ENCODE peak calls at places on chromosomes 16 and 17, in seven cellular contexts. H, C, I, J, U, T and W are unnamed samples.

GRCh38 chr17:62933986-62934385 is 32.0 kb upstream of the TANC2 start:
- DNase-seq in J (no peak), U (no peak), T (no peak), I (peak; percentile 71), H (no peak), C (no peak), W (no peak)

GRCh38 chr17:1177099-1177996 is 2.4 kb downstream of the ABR start:
- DNase-seq in U (no peak), H (no peak), C (no peak), J (no peak), T (peak; percentile 43), I (peak; percentile 60), W (peak; percentile 76)

GRCh38 chr16:89829630-89830437 is 1.6 kb downstream of the SPIRE2 start:
- DNase-seq in J (no peak), I (no peak), U (no peak), C (no peak), H (peak; percentile 40), T (no peak), W (no peak)

GRCh38 chr16:71327720-71328119 is 30.8 kb upstream of the CALB2 start:
- DNase-seq in U (no peak), C (no peak), I (no peak), T (no peak), H (no peak), J (no peak), W (no peak)

GRCh38 chr17:79171152-79171551 is 96.5 kb downstream of the ENGASE start:
- DNase-seq in J (no peak), I (no peak), C (no peak), T (no peak), U (no peak), H (no peak), W (no peak)

GRCh38 chr17:43134774-43135453 is 9.8 kb upstream of the BRCA1 start:
- DNase-seq in I (no peak), J (no peak), H (no peak), T (no peak), U (no peak), C (no peak), W (no peak)

GRCh38 chr17:67834634-67835033 is 9.3 kb downstream of the BPTF start:
- DNase-seq in I (no peak), T (no peak), U (no peak), C (no peak), J (no peak), H (no peak), W (no peak)

GRCh38 chr16:74749291-74750055 is 25.1 kb downstream of the FA2H start:
- DNase-seq in C (no peak), H (no peak), T (no peak), J (no peak), U (no peak), I (no peak), W (no peak)

GRCh38 chr17:41784207-41784744 is 2.2 kb downstream of the JUP start:
- DNase-seq in H (peak; percentile 90), J (peak; percentile 38), U (peak; percentile 96), I (peak; percentile 77), C (peak; percentile 56), T (peak; percentile 67), W (peak; percentile 32)

GRCh38 chr17:6109541-6109940 is 39.4 kb downstream of the WSCD1 start:
- DNase-seq in J (no peak), C (no peak), I (no peak), H (no peak), T (no peak), U (no peak), W (no peak)

GRCh38 chr16:48503779-48504178 is 106.2 kb downstream of the N4BP1 start:
- DNase-seq in I (peak; percentile 91), H (no peak), U (no peak), C (no peak), T (peak; percentile 70), J (no peak), W (peak; percentile 93)

GRCh38 chr17:58324409-58325288 is 3.9 kb downstream of the TSPOAP1 start:
- DNase-seq in C (no peak), I (peak; percentile 66), J (peak; percentile 76), T (no peak), U (no peak), H (peak; percentile 14), W (no peak)

GRCh38 chr17:79942011-79942405 is 93.7 kb downstream of the TBC1D16 start:
- DNase-seq in J (no peak), C (no peak), T (peak; percentile 5), I (no peak), U (no peak), H (no peak), W (no peak)

GRCh38 chr17:82333279-82334171 is at the start of gene SECTM1:
- DNase-seq in H (no peak), C (no peak), J (peak; percentile 51), U (peak; percentile 66), I (peak; percentile 40), T (peak; percentile 66), W (peak; percentile 60)

GRCh38 chr17:45311762-45312476 is 4.9 kb downstream of the MAP3K14 start:
- DNase-seq in I (no peak), T (peak; percentile 63), J (no peak), U (peak; percentile 94), H (peak; percentile 90), C (peak; percentile 77), W (no peak)

GRCh38 chr17:58337600-58338453 is 9.2 kb upstream of the TSPOAP1 start:
- DNase-seq in J (peak; percentile 68), U (peak; percentile 62), T (peak; percentile 77), H (no peak), I (peak; percentile 96), C (peak; percentile 82), W (peak; percentile 72)

GRCh38 chr16:2237552-2238395 is 1.5 kb downstream of the DNASE1L2 start:
- DNase-seq in I (no peak), H (no peak), J (peak; percentile 28), T (no peak), U (no peak), C (no peak), W (no peak)

GRCh38 chr17:61235821-61236197 is 163.8 kb upstream of the TBX2 start:
- DNase-seq in H (no peak), U (no peak), J (no peak), C (no peak), T (no peak), I (peak; percentile 64), W (peak; percentile 35)

GRCh38 chr16:15440852-15441251 is 6.5 kb downstream of the BMERB1 start:
- DNase-seq in H (no peak), C (no peak), I (peak; percentile 27), J (no peak), T (no peak), U (peak; percentile 58), W (peak; percentile 59)

GRCh38 chr16:69858196-69859104 is 92.7 kb upstream of the CLEC18A start:
- DNase-seq in J (no peak), H (no peak), T (no peak), I (no peak), U (no peak), C (no peak), W (no peak)

GRCh38 chr17:27199948-27200347 is 94.0 kb upstream of the WSB1 start:
- DNase-seq in C (no peak), T (no peak), J (no peak), U (no peak), I (peak; percentile 2), H (no peak), W (no peak)

GRCh38 chr16:27154573-27155521 is 48.5 kb upstream of the KDM8 start:
- DNase-seq in H (peak; percentile 74), I (peak; percentile 48), U (peak; percentile 48), T (peak; percentile 63), J (peak; percentile 80), C (peak; percentile 78), W (peak; percentile 42)

GRCh38 chr16:75250809-75251279 is 580 bp downstream of the BCAR1 start:
- DNase-seq in H (peak; percentile 89), J (peak; percentile 67), C (peak; percentile 71), T (peak; percentile 31), U (no peak), I (no peak), W (no peak)

GRCh38 chr17:39580082-39580468 is 27.6 kb downstream of the NEUROD2 start:
- DNase-seq in T (no peak), I (no peak), U (no peak), C (no peak), H (no peak), J (no peak), W (no peak)

GRCh38 chr16:27748868-27749546 is 199.1 kb downstream of the KATNIP start:
- DNase-seq in U (peak; percentile 75), C (peak; percentile 66), I (peak; percentile 66), J (no peak), T (peak; percentile 21), H (peak; percentile 74), W (peak; percentile 91)

GRCh38 chr16:4463522-4464163 is 10.8 kb downstream of the NMRAL1 start:
- DNase-seq in T (no peak), U (peak; percentile 61), I (no peak), H (no peak), C (no peak), J (no peak), W (no peak)

GRCh38 chr17:17511293-17511741 is 15.1 kb upstream of the RASD1 start:
- DNase-seq in H (no peak), T (peak; percentile 9), I (no peak), C (no peak), J (no peak), U (no peak), W (no peak)
- TF ChIP-seq CTCF in H (no peak), T (no peak), I (no peak), C (no peak), J (no peak), U (no peak), W (no peak)

GRCh38 chr17:2421315-2422147 is 20.7 kb upstream of the MNT start:
- DNase-seq in U (no peak), C (no peak), I (no peak), J (no peak), T (no peak), H (no peak), W (no peak)
- TF ChIP-seq CTCF in U (no peak), C (no peak), I (peak; percentile 4), J (no peak), T (peak; percentile 29), H (no peak), W (no peak)

GRCh38 chr16:86579268-86580062 is 1.1 kb downstream of the FOXL1 start:
- DNase-seq in H (peak; percentile 47), J (peak; percentile 45), C (no peak), I (peak; percentile 33), U (no peak), T (no peak), W (no peak)
- TF ChIP-seq CTCF in H (no peak), J (no peak), C (no peak), I (no peak), U (no peak), T (no peak), W (no peak)

GRCh38 chr17:3965123-3965800 is 1.0 kb upstream of the ATP2A3 start:
- DNase-seq in I (peak; percentile 58), C (peak; percentile 86), J (peak; percentile 58), U (peak; percentile 66), H (peak; percentile 56), T (peak; percentile 59), W (peak; percentile 15)
- TF ChIP-seq CTCF in I (no peak), C (peak; percentile 26), J (no peak), U (no peak), H (no peak), T (no peak), W (no peak)